ENCODE peak calls at places on chromosomes 11 and 22, in seven cellular contexts. D, E, B, Q, Y, S and N are unnamed samples.

GRCh38 chr22:21025266-21025665 is 7.1 kb downstream of the SLC7A4 start:
- DNase-seq in D (no peak), E (no peak), B (no peak), Q (no peak), Y (peak), S (no peak), N (no peak)

GRCh38 chr22:41334215-41334614 is 32.9 kb downstream of the ZC3H7B start:
- DNase-seq in D (no peak), E (no peak), B (no peak), Q (no peak), Y (no peak), S (no peak), N (no peak)

GRCh38 chr11:108559340-108559739 is 34.2 kb downstream of the EXPH5 start:
- DNase-seq in D (no peak), E (no peak), B (no peak), Q (peak), Y (no peak), S (no peak), N (no peak)

GRCh38 chr11:3129591-3130268 is 35.4 kb downstream of the OSBPL5 start:
- DNase-seq in D (no peak), E (no peak), B (no peak), Q (no peak), Y (no peak), S (no peak), N (peak)

GRCh38 chr11:1346669-1347390 is 37.4 kb upstream of the TOLLIP start:
- DNase-seq in D (no peak), E (no peak), B (no peak), Q (no peak), Y (no peak), S (no peak), N (no peak)

GRCh38 chr11:112666253-112666652 is 295.0 kb upstream of the NCAM1 start:
- DNase-seq in D (no peak), E (no peak), B (no peak), Q (no peak), Y (no peak), S (no peak), N (no peak)

GRCh38 chr22:17271711-17272451 is 52.6 kb upstream of the ADA2 start:
- DNase-seq in D (no peak), E (no peak), B (no peak), Q (no peak), Y (no peak), S (no peak), N (no peak)

GRCh38 chr11:120714448-120714847 is 202.9 kb downstream of the GRIK4 start:
- DNase-seq in D (no peak), E (no peak), B (no peak), Q (no peak), Y (no peak), S (no peak), N (no peak)

GRCh38 chr11:127866109-127866508 is 721.2 kb downstream of the ETS1 start:
- DNase-seq in D (no peak), E (no peak), B (no peak), Q (no peak), Y (no peak), S (no peak), N (no peak)